ENCODE peak calls at places on chromosomes 2 and 18, in nine cellular contexts. B, D, E, L, R, F, X, N and M are unnamed samples.

GRCh38 chr2:193837368-193837767 is 1642.6 kb upstream of the TMEFF2 start:
- DNase-seq in R (peak; percentile 71), F (peak; percentile 55), L (no peak), E (no peak), X (peak; percentile 71), D (no peak), B (no peak), N (no peak), M (no peak)

GRCh38 chr18:67425724-67426123 is 90.8 kb downstream of the DSEL start:
- DNase-seq in D (no peak), X (peak; percentile 89), B (no peak), L (no peak), N (no peak), R (peak; percentile 86), F (peak; percentile 99), E (no peak), M (no peak)

GRCh38 chr2:47069628-47070154 is 85.4 kb downstream of the STPG4 start:
- DNase-seq in N (peak; percentile 58), X (no peak), D (peak; percentile 73), B (no peak), R (peak; percentile 74), E (peak; percentile 84), L (peak; percentile 76), F (peak; percentile 86), M (peak; percentile 92)

GRCh38 chr2:180385601-180386201 is 378.6 kb upstream of the CWC22 start:
- DNase-seq in D (no peak), X (peak; percentile 88), F (peak; percentile 94), R (peak; percentile 93), N (no peak), E (no peak), L (no peak), B (no peak), M (no peak)

GRCh38 chr18:9182852-9183399 is 46.3 kb downstream of the ANKRD12 start:
- DNase-seq in L (no peak), R (no peak), X (no peak), D (no peak), N (no peak), F (no peak), E (no peak), B (no peak), M (no peak)

GRCh38 chr2:190563109-190563508 is 28.6 kb upstream of the NEMP2 start:
- DNase-seq in N (no peak), E (no peak), X (no peak), L (no peak), F (no peak), D (no peak), R (no peak), B (no peak), M (no peak)

GRCh38 chr18:29560270-29560669 is 1383.3 kb upstream of the CDH2 start:
- DNase-seq in N (no peak), R (no peak), B (no peak), D (no peak), E (no peak), X (no peak), F (no peak), L (no peak), M (no peak)

GRCh38 chr18:76493213-76494107 is 1.6 kb downstream of the ZNF516 start:
- DNase-seq in F (peak; percentile 60), D (peak; percentile 56), X (peak; percentile 48), E (peak; percentile 68), R (peak; percentile 33), L (no peak), B (no peak), N (no peak), M (peak; percentile 47)

GRCh38 chr18:35508746-35509338 is 11.1 kb upstream of the INO80C start:
- DNase-seq in X (peak; percentile 68), N (no peak), E (peak; percentile 79), B (no peak), F (no peak), D (no peak), L (no peak), R (no peak), M (no peak)

GRCh38 chr18:32714571-32715148 is 58.2 kb downstream of the KLHL14 start:
- DNase-seq in D (no peak), F (peak; percentile 60), E (peak; percentile 77), R (peak; percentile 76), N (no peak), L (peak; percentile 19), X (peak; percentile 86), B (no peak), M (no peak)

GRCh38 chr2:210169871-210170441 is 1.3 kb downstream of the KANSL1L start:
- DNase-seq in E (no peak), F (peak; percentile 78), B (no peak), D (no peak), R (peak; percentile 82), N (no peak), X (peak; percentile 89), L (no peak), M (no peak)

GRCh38 chr2:191158751-191159150 is 8.0 kb upstream of the STAT4 start:
- DNase-seq in D (no peak), B (no peak), N (no peak), F (peak; percentile 22), L (no peak), R (no peak), X (no peak), E (no peak), M (no peak)

GRCh38 chr2:715038-715437 is 37.8 kb upstream of the TMEM18 start:
- DNase-seq in N (no peak), L (no peak), E (no peak), B (no peak), D (no peak), X (no peak), R (no peak), F (no peak), M (no peak)

GRCh38 chr2:709138-709779 is 32.1 kb upstream of the TMEM18 start:
- DNase-seq in N (no peak), E (no peak), X (no peak), R (no peak), D (peak; percentile 60), F (no peak), L (no peak), B (no peak), M (no peak)

GRCh38 chr2:710867-711266 is 33.7 kb upstream of the TMEM18 start:
- DNase-seq in X (no peak), F (no peak), E (no peak), L (no peak), N (no peak), R (no peak), B (no peak), D (no peak), M (no peak)

GRCh38 chr2:715847-716573 is 38.8 kb upstream of the TMEM18 start:
- DNase-seq in D (no peak), E (peak; percentile 62), X (peak; percentile 65), B (no peak), R (peak; percentile 27), N (no peak), F (no peak), L (no peak), M (no peak)

DNA sequence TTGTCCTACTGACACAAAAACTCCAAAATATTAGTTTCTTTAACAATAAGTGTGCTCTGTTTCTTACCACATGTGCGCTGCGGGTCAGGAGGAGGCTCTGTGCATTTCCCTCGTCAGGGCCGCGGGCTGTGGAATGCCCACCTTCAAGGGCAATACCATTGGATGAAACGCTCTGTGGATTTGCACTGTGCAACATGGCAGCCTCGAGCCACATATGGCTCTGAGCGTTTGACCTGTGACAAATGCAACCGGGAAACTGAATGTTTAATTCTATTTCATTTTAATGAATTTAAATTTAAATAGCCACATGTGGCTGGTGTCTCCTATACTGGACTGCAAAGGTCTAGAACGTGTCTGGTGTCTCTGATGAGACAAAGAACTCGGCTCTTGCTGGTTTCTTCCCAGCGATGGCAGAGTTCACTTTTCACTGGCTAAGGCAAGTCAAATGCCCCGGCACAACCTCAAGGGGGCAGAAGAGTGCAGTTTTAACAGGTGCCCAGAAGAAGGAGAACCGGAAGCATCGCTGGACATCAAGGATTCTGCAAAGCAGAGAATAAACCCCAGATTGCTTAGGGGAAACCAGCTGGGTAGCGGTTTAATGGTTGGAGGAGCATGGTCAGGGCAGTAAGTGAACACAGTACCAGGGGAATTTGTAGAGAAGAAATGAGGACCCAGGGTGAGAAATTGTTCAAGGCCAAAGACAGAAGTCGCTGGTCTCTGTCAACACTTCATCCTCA is 37.0 kb upstream of the TMEM18 start:
- DNase-seq in F (peak; percentile 10), N (no peak), D (peak; percentile 56), E (peak; percentile 82), B (no peak), R (peak; percentile 59), L (peak; percentile 34), X (peak; percentile 75), M (no peak)
- H3K4me3 ChIP-seq in F (no peak overlapping the region), N (no peak overlapping the region), D (no peak overlapping the region), E (no peak overlapping the region), B (no peak overlapping the region), R (no peak overlapping the region), L (no peak overlapping the region), X (no peak overlapping the region), M (no peak overlapping the region)

DNA sequence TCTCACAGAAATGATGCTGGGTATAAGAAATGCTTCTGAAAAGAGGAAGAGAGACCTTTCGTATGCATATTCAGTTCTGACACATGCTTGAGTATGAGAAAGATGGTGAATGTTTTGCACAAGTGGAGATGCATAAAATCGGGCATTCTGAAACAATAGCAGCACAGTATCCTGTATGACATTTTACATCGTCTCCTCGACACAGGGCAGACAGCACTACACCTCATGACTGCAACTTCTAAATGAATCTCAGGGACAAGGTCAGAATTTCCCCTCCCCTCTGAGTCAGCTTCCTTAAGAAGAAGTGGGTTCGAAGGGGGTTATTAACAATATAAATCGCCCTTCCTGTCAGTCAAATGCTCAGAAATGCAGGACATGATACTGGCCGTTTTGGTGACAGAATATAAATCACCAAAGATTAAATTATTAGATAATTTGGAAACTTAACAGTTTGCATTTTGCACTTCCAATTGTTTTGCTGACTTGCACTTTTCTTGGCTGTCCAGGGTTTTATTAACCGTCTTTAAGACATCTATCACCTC is 57.1 kb downstream of the TSHZ1 start:
- DNase-seq in L (no peak), D (no peak), B (no peak), N (no peak), R (no peak), X (no peak), F (no peak), E (no peak), M (no peak)
- H3K4me3 ChIP-seq in L (no peak overlapping the region), D (no peak overlapping the region), B (no peak overlapping the region), N (no peak overlapping the region), R (no peak overlapping the region), X (no peak overlapping the region), F (no peak overlapping the region), E (no peak overlapping the region), M (no peak overlapping the region)

GRCh38 chr2:39772812-39773152 is 6.3 kb downstream of the THUMPD2 start:
- DNase-seq in B (no peak), R (no peak), X (no peak), D (no peak), L (no peak), N (no peak), F (no peak), E (no peak), M (no peak)

GRCh38 chr2:39778233-39778632 is 825 bp downstream of the THUMPD2 start:
- DNase-seq in E (no peak), D (no peak), F (no peak), B (no peak), R (no peak), L (no peak), X (no peak), N (no peak), M (no peak)

GRCh38 chr2:39772086-39772811 is 6.8 kb downstream of the THUMPD2 start:
- DNase-seq in L (no peak), N (no peak), F (peak; percentile 92), E (no peak), X (peak; percentile 73), R (peak; percentile 59), D (no peak), B (no peak), M (no peak)
- H3K4me3 ChIP-seq in L (no peak overlapping the region), N (no peak overlapping the region), F (no peak overlapping the region), E (no peak overlapping the region), X (no peak overlapping the region), R (no peak overlapping the region), D (no peak overlapping the region), B (no peak overlapping the region), M (no peak overlapping the region)

GRCh38 chr2:54581326-54582039 is 125.4 kb downstream of the SPTBN1 start:
- DNase-seq in N (no peak), X (no peak), D (no peak), L (no peak), R (no peak), B (no peak), F (no peak), E (no peak), M (no peak)
- H3K4me3 ChIP-seq in N (no peak overlapping the region), X (no peak overlapping the region), D (no peak overlapping the region), L (no peak overlapping the region), R (no peak overlapping the region), B (no peak overlapping the region), F (no peak overlapping the region), E (no peak overlapping the region), M (no peak overlapping the region)